ENCODE peak calls at places on chromosomes 16 and 17, in nine cellular contexts. One of them, this sample, is unnamed.

GRCh38 chr16:628321-629061 is 2.3 kb upstream of the WFIKKN1 start:
- DNase-seq in H4: no peak
- DNase-seq in effector memory CD8-positive, alpha-beta T cell: no peak
- DNase-seq in substantia nigra: no peak
- DNase-seq in fibroblast of mammary gland: no peak
- DNase-seq in ELR: no peak
- DNase-seq in NCI-H1105: no peak
- DNase-seq in DND-41: no peak
- DNase-seq in activated CD4-positive, alpha-beta memory T cell treated with anti-CD3 and anti-CD28 coated beads, Interleukin-2, amount 10 ng/mL, durations not matched to agents 7 days and 5 days: no peak
- DNase-seq in this sample: no peak

GRCh38 chr16:86772231-86772510 is 193.8 kb downstream of the FOXL1 start:
- DNase-seq in H4: no peak
- DNase-seq in effector memory CD8-positive, alpha-beta T cell: no peak
- DNase-seq in substantia nigra: no peak
- DNase-seq in fibroblast of mammary gland: peak
- DNase-seq in ELR: peak
- DNase-seq in NCI-H1105: no peak
- DNase-seq in DND-41: no peak
- DNase-seq in activated CD4-positive, alpha-beta memory T cell treated with anti-CD3 and anti-CD28 coated beads, Interleukin-2, amount 10 ng/mL, durations not matched to agents 7 days and 5 days: no peak
- DNase-seq in this sample: peak

GRCh38 chr17:30827082-30827481 is 2.6 kb upstream of the CRLF3 start:
- DNase-seq in H4: no peak
- DNase-seq in effector memory CD8-positive, alpha-beta T cell: no peak
- DNase-seq in substantia nigra: no peak
- DNase-seq in fibroblast of mammary gland: no peak
- DNase-seq in ELR: no peak
- DNase-seq in NCI-H1105: no peak
- DNase-seq in DND-41: no peak
- DNase-seq in activated CD4-positive, alpha-beta memory T cell treated with anti-CD3 and anti-CD28 coated beads, Interleukin-2, amount 10 ng/mL, durations not matched to agents 7 days and 5 days: no peak
- DNase-seq in this sample: no peak

GRCh38 chr17:44940321-44940720 is 7.3 kb downstream of the KIF18B start:
- DNase-seq in H4: no peak
- DNase-seq in effector memory CD8-positive, alpha-beta T cell: no peak
- DNase-seq in substantia nigra: no peak
- DNase-seq in fibroblast of mammary gland: peak
- DNase-seq in ELR: peak
- DNase-seq in NCI-H1105: no peak
- DNase-seq in DND-41: no peak
- DNase-seq in activated CD4-positive, alpha-beta memory T cell treated with anti-CD3 and anti-CD28 coated beads, Interleukin-2, amount 10 ng/mL, durations not matched to agents 7 days and 5 days: no peak
- DNase-seq in this sample: no peak

GRCh38 chr17:17824119-17824779 is 12.5 kb downstream of the SREBF1 start:
- DNase-seq in H4: no peak
- DNase-seq in effector memory CD8-positive, alpha-beta T cell: no peak
- DNase-seq in substantia nigra: no peak
- DNase-seq in fibroblast of mammary gland: no peak
- DNase-seq in ELR: no peak
- DNase-seq in NCI-H1105: peak
- DNase-seq in DND-41: peak
- DNase-seq in activated CD4-positive, alpha-beta memory T cell treated with anti-CD3 and anti-CD28 coated beads, Interleukin-2, amount 10 ng/mL, durations not matched to agents 7 days and 5 days: peak
- DNase-seq in this sample: no peak

GRCh38 chr17:42405963-42406495 is 17.0 kb downstream of the CAVIN1 start:
- DNase-seq in H4: peak
- DNase-seq in effector memory CD8-positive, alpha-beta T cell: peak
- DNase-seq in substantia nigra: peak
- DNase-seq in fibroblast of mammary gland: peak
- DNase-seq in ELR: peak
- DNase-seq in NCI-H1105: peak
- DNase-seq in DND-41: peak
- DNase-seq in activated CD4-positive, alpha-beta memory T cell treated with anti-CD3 and anti-CD28 coated beads, Interleukin-2, amount 10 ng/mL, durations not matched to agents 7 days and 5 days: peak
- DNase-seq in this sample: peak

GRCh38 chr17:80738020-80738380 is 193.4 kb downstream of the RPTOR start:
- DNase-seq in H4: no peak
- DNase-seq in effector memory CD8-positive, alpha-beta T cell: no peak
- DNase-seq in substantia nigra: no peak
- DNase-seq in fibroblast of mammary gland: no peak
- DNase-seq in ELR: no peak
- DNase-seq in NCI-H1105: no peak
- DNase-seq in DND-41: no peak
- DNase-seq in activated CD4-positive, alpha-beta memory T cell treated with anti-CD3 and anti-CD28 coated beads, Interleukin-2, amount 10 ng/mL, durations not matched to agents 7 days and 5 days: no peak
- DNase-seq in this sample: no peak

GRCh38 chr17:77948690-77949114 is 9.8 kb upstream of the TNRC6C start:
- DNase-seq in H4: peak
- DNase-seq in effector memory CD8-positive, alpha-beta T cell: no peak
- DNase-seq in substantia nigra: peak
- DNase-seq in fibroblast of mammary gland: peak
- DNase-seq in ELR: peak
- DNase-seq in NCI-H1105: no peak
- DNase-seq in DND-41: no peak
- DNase-seq in activated CD4-positive, alpha-beta memory T cell treated with anti-CD3 and anti-CD28 coated beads, Interleukin-2, amount 10 ng/mL, durations not matched to agents 7 days and 5 days: no peak
- DNase-seq in this sample: peak

GRCh38 chr16:69937465-69937951 is 13.6 kb upstream of the CLEC18A start:
- DNase-seq in H4: no peak
- DNase-seq in effector memory CD8-positive, alpha-beta T cell: no peak
- DNase-seq in substantia nigra: peak
- DNase-seq in fibroblast of mammary gland: no peak
- DNase-seq in ELR: peak
- DNase-seq in NCI-H1105: no peak
- DNase-seq in DND-41: no peak
- DNase-seq in activated CD4-positive, alpha-beta memory T cell treated with anti-CD3 and anti-CD28 coated beads, Interleukin-2, amount 10 ng/mL, durations not matched to agents 7 days and 5 days: no peak
- DNase-seq in this sample: no peak